ENCODE peak calls at places on chromosomes 16 and 17, in ten cellular contexts. S, D, A, G, Y, M, J, P, R and Q are unnamed samples.

GRCh38 chr17:64084086-64084939 is 45.6 kb downstream of the ERN1 start:
- DNase-seq in M (no peak), Y (no peak), A (peak; percentile 45), J (no peak), S (peak; percentile 74), P (no peak), R (no peak), G (peak; percentile 59), D (no peak), Q (no peak)

GRCh38 chr17:71339219-71339618 is 781.6 kb upstream of the SOX9 start:
- DNase-seq in R (no peak), P (peak; percentile 14), Y (no peak), A (no peak), D (no peak), G (no peak), M (no peak), S (no peak), J (no peak), Q (no peak)

GRCh38 chr16:89116341-89117238 is 22.9 kb downstream of the ACSF3 start:
- DNase-seq in D (no peak), J (peak; percentile 76), S (no peak), R (no peak), A (no peak), P (no peak), G (no peak), M (peak; percentile 51), Y (no peak), Q (no peak)

GRCh38 chr17:48261297-48261880 is 153.8 kb downstream of the SNX11 start:
- DNase-seq in R (no peak), S (peak; percentile 79), Y (no peak), G (peak; percentile 19), A (peak; percentile 68), J (no peak), D (no peak), M (no peak), P (peak; percentile 9), Q (peak; percentile 30)

GRCh38 chr16:66408181-66409048 is 18.7 kb upstream of the BEAN1 start:
- DNase-seq in J (no peak), M (no peak), R (no peak), Y (no peak), D (peak; percentile 40), G (peak; percentile 78), S (peak; percentile 56), A (no peak), P (no peak), Q (no peak)

GRCh38 chr17:75778861-75779249 is 5.8 kb upstream of the UNK start:
- DNase-seq in A (peak; percentile 60), P (no peak), J (no peak), S (peak; percentile 80), D (no peak), G (peak; percentile 53), R (no peak), Y (no peak), M (no peak), Q (peak; percentile 77)

GRCh38 chr17:81885869-81886548 is 5.4 kb downstream of the ALYREF start:
- DNase-seq in J (no peak), D (no peak), S (no peak), Y (no peak), R (no peak), M (no peak), A (no peak), G (peak; percentile 83), P (no peak), Q (no peak)

GRCh38 chr17:38369124-38369886 is 17.7 kb downstream of the SOCS7 start:
- DNase-seq in Y (no peak), S (no peak), P (no peak), M (no peak), G (no peak), R (no peak), J (no peak), A (no peak), D (no peak), Q (no peak)

GRCh38 chr16:67884-68789 is 4.3 kb downstream of the RHBDF1 start:
- DNase-seq in Y (no peak), D (no peak), P (no peak), J (peak; percentile 62), M (no peak), G (peak; percentile 29), S (no peak), A (no peak), R (no peak), Q (no peak)

GRCh38 chr17:72427761-72428109 is 306.9 kb downstream of the SOX9 start:
- DNase-seq in R (no peak), G (no peak), P (no peak), Y (no peak), S (no peak), J (no peak), A (no peak), D (no peak), M (no peak), Q (no peak)

GRCh38 chr16:88382491-88383400 is at the start of gene ZNF469:
- DNase-seq in A (peak; percentile 62), G (no peak), P (no peak), R (no peak), Y (no peak), S (peak; percentile 74), M (peak; percentile 64), J (peak; percentile 73), D (no peak), Q (no peak)

GRCh38 chr17:27771576-27771975 is 28.8 kb downstream of the NOS2 start:
- DNase-seq in M (no peak), A (no peak), S (no peak), D (no peak), P (no peak), J (no peak), R (no peak), Y (no peak), G (no peak), Q (peak; percentile 23)

GRCh38 chr17:81710514-81711308 is 1.4 kb upstream of the SLC25A10 start:
- DNase-seq in Y (no peak), P (no peak), S (peak; percentile 25), M (no peak), J (peak; percentile 81), A (no peak), G (peak; percentile 95), D (no peak), R (no peak), Q (no peak)

GRCh38 chr17:71084219-71084618 is 914.9 kb downstream of the KCNJ2 start:
- DNase-seq in A (peak; percentile 53), Y (no peak), J (no peak), R (no peak), P (no peak), G (peak; percentile 15), M (no peak), S (peak; percentile 34), D (peak; percentile 27), Q (no peak)

GRCh38 chr16:27984121-27984520 is 79.4 kb downstream of the GSG1L start:
- DNase-seq in P (no peak), M (peak; percentile 13), A (no peak), Y (no peak), J (peak; percentile 15), D (no peak), R (no peak), S (no peak), G (no peak), Q (no peak)

GRCh38 chr17:81329927-81330883 is 35.1 kb upstream of the SLC38A10 start:
- DNase-seq in R (no peak), D (no peak), J (no peak), Y (no peak), P (no peak), S (peak; percentile 70), G (peak; percentile 11), A (peak; percentile 53), M (peak; percentile 84), Q (no peak)

GRCh38 chr17:7667616-7668406 is 17.1 kb downstream of the ATP1B2 start:
- DNase-seq in J (no peak), R (peak; percentile 79), Y (no peak), P (no peak), G (no peak), A (peak; percentile 8), D (no peak), M (no peak), S (no peak), Q (no peak)

GRCh38 chr17:77455111-77455877 is 314.5 kb downstream of the SEC14L1 start:
- DNase-seq in A (no peak), J (peak; percentile 81), G (no peak), M (no peak), S (no peak), D (no peak), Y (no peak), P (no peak), R (no peak), Q (no peak)

GRCh38 chr17:6462692-6463091 is 18.4 kb downstream of the PIMREG start:
- DNase-seq in A (no peak), P (no peak), M (no peak), Y (no peak), S (no peak), D (no peak), R (no peak), J (peak; percentile 34), G (no peak), Q (no peak)

GRCh38 chr17:70040336-70040735 is 34.7 kb upstream of the KCNJ16 start:
- DNase-seq in A (no peak), J (no peak), S (no peak), D (no peak), G (no peak), P (no peak), Y (no peak), R (no peak), M (no peak), Q (no peak)

GRCh38 chr17:74199306-74200092 is 4.0 kb upstream of the RPL38 start:
- DNase-seq in A (peak; percentile 86), M (peak; percentile 83), S (peak; percentile 76), G (peak; percentile 32), J (peak; percentile 92), R (no peak), P (peak; percentile 14), Y (peak; percentile 40), D (no peak), Q (peak; percentile 45)

GRCh38 chr16:67773099-67773498 is 33.3 kb downstream of the RANBP10 start:
- DNase-seq in D (peak; percentile 11), R (no peak), P (no peak), J (no peak), Y (no peak), S (no peak), A (no peak), M (no peak), G (no peak), Q (no peak)